ENCODE peak calls at places on chromosomes 5 and 9, in nine cellular contexts. B, I, F, G, K, L, M, A and D are unnamed samples.

GRCh38 chr5:36422957-36423356 is 121.3 kb upstream of the RANBP3L start:
- DNase-seq in F (no peak), K (peak), G (no peak), L (no peak), A (no peak), I (peak), M (no peak), B (peak), D (no peak)

GRCh38 chr5:38556115-38556598 is 289 bp downstream of the LIFR start:
- DNase-seq in B (no peak), K (no peak), F (no peak), I (no peak), A (peak), M (no peak), L (no peak), G (no peak), D (no peak)

GRCh38 chr9:136700959-136701664 is 11.3 kb upstream of the DIPK1B start:
- DNase-seq in I (no peak), G (peak), L (peak), M (no peak), A (no peak), B (no peak), K (no peak), F (no peak), D (no peak)

GRCh38 chr9:21747171-21747570 is 55.3 kb upstream of the MTAP start:
- DNase-seq in K (no peak), A (no peak), I (no peak), B (peak), G (no peak), L (no peak), M (no peak), F (no peak), D (no peak)

GRCh38 chr5:133944263-133945230 is 23.9 kb downstream of the C5orf15 start:
- DNase-seq in G (peak), L (no peak), M (no peak), F (peak), B (peak), K (peak), I (peak), A (peak), D (no peak)

GRCh38 chr9:23123048-23123632 is 676.5 kb downstream of the DMRTA1 start:
- DNase-seq in L (no peak), I (peak), F (peak), G (peak), M (no peak), K (no peak), B (peak), A (no peak), D (no peak)

GRCh38 chr9:98997580-98997979 is 53.9 kb downstream of the COL15A1 start:
- DNase-seq in M (no peak), L (no peak), A (no peak), K (peak), F (no peak), I (no peak), G (no peak), B (peak), D (no peak)

GRCh38 chr5:132674671-132675506 is 1.1 kb downstream of the IL4 start:
- DNase-seq in M (no peak), A (peak), B (peak), K (peak), F (no peak), G (no peak), I (peak), L (no peak), D (no peak)

GRCh38 chr5:136619556-136619955 is 254.2 kb upstream of the TRPC7 start:
- DNase-seq in K (no peak), L (no peak), A (no peak), B (peak), F (no peak), I (no peak), M (no peak), G (no peak), D (no peak)

GRCh38 chr9:89149726-89150125 is 28.9 kb downstream of the SHC3 start:
- DNase-seq in I (peak), K (peak), G (no peak), F (no peak), B (peak), L (no peak), M (no peak), A (no peak), D (no peak)

GRCh38 chr9:137851516-137852217 is 25.9 kb upstream of the CACNA1B start:
- DNase-seq in L (no peak), B (no peak), G (no peak), F (no peak), K (no peak), A (no peak), I (no peak), M (no peak), D (no peak)

GRCh38 chr5:142680605-142681259 is 5.2 kb downstream of the FGF1 start:
- DNase-seq in L (no peak), B (peak), I (peak), A (peak), F (no peak), M (no peak), K (peak), G (no peak), D (no peak)

GRCh38 chr9:93094294-93095204 is 1.5 kb upstream of the CARD19 start:
- DNase-seq in I (no peak), K (no peak), L (no peak), B (no peak), M (peak), G (peak), F (no peak), A (no peak), D (peak)

GRCh38 chr5:35308391-35308790 is 78.1 kb upstream of the PRLR start:
- DNase-seq in A (no peak), G (no peak), M (no peak), I (no peak), L (no peak), K (no peak), B (no peak), F (no peak), D (no peak)

GRCh38 chr5:111929892-111930291 is 172.9 kb upstream of the NREP start:
- DNase-seq in F (no peak), K (peak), I (no peak), A (no peak), G (no peak), M (no peak), L (no peak), B (peak), D (no peak)

GRCh38 chr5:112069329-112069728 is 312.3 kb upstream of the NREP start:
- DNase-seq in G (no peak), I (no peak), A (no peak), B (no peak), M (no peak), L (no peak), K (no peak), F (no peak), D (no peak)